ENCODE peak calls at places on chromosome X, in four cellular contexts. S is Peyer's patch; I is central memory CD8-positive, alpha-beta T cell; T is T-cell. H is an unnamed sample.

GRCh38 chrX:15816886-15817285 is 26.6 kb downstream of the ZRSR2 start:
- DNase-seq in S (no peak), I (no peak), T (peak), H (peak)

GRCh38 chrX:103780701-103781402 is 4.2 kb downstream of the PLP1 start:
- DNase-seq in S (no peak), I (no peak), T (no peak), H (no peak)

GRCh38 chrX:143462696-143463095 is 54.6 kb downstream of the SPANXN3 start:
- DNase-seq in S (no peak), I (no peak), T (no peak), H (no peak)

GRCh38 chrX:45164021-45164621 is 36.6 kb downstream of the DIPK2B start:
- DNase-seq in S (no peak), I (no peak), T (no peak), H (no peak)

GRCh38 chrX:14964500-14964899 is 91.3 kb downstream of the MOSPD2 start:
- DNase-seq in S (no peak), I (no peak), T (no peak), H (no peak)

GRCh38 chrX:68238568-68238967 is 194.7 kb downstream of the OPHN1 start:
- DNase-seq in S (no peak), I (no peak), T (no peak), H (no peak)

GRCh38 chrX:69361286-69361926 is 142.7 kb upstream of the NALF2 start:
- DNase-seq in S (no peak), I (no peak), T (no peak), H (no peak)

GRCh38 chrX:9874483-9874882 is 88.3 kb downstream of the SHROOM2 start:
- DNase-seq in S (no peak), I (no peak), T (no peak), H (no peak)

GRCh38 chrX:37993857-37994619 is 12.3 kb upstream of the SYTL5 start:
- DNase-seq in S (peak), I (no peak), T (no peak), H (no peak)

GRCh38 chrX:152929898-152930297 is 32.0 kb downstream of the ZNF185 start:
- DNase-seq in S (no peak), I (no peak), T (no peak), H (no peak)

GRCh38 chrX:45699158-45699557 is 498.5 kb upstream of the DIPK2B start:
- DNase-seq in S (no peak), I (no peak), T (no peak), H (no peak)

GRCh38 chrX:10064736-10065135 is 92.0 kb upstream of the CLCN4 start:
- DNase-seq in S (no peak), I (no peak), T (no peak), H (no peak)

GRCh38 chrX:71067727-71068051 is 445 bp downstream of the SNX12 start:
- DNase-seq in S (no peak), I (no peak), T (no peak), H (no peak)

GRCh38 chrX:130625381-130625780 is 223.6 kb downstream of the RBMX2 start:
- DNase-seq in S (no peak), I (no peak), T (no peak), H (no peak)

GRCh38 chrX:115940888-115941332 is 229.6 kb upstream of the AGTR2 start:
- DNase-seq in S (no peak), I (no peak), T (peak), H (peak)

GRCh38 chrX:110022555-110023448 is 19.9 kb downstream of the TMEM164 start:
- DNase-seq in S (no peak), I (no peak), T (no peak), H (no peak)

GRCh38 chrX:94492541-94492940 is 818.5 kb downstream of the FAM133A start:
- DNase-seq in S (no peak), I (no peak), T (no peak), H (no peak)

GRCh38 chrX:122421434-122422121 is 762.5 kb upstream of the GRIA3 start:
- DNase-seq in S (no peak), I (no peak), T (no peak), H (no peak)

GRCh38 chrX:87299563-87300160 is 217.9 kb upstream of the KLHL4 start:
- DNase-seq in S (no peak), I (no peak), T (no peak), H (no peak)

GRCh38 chrX:117989512-117989911 is 127.1 kb downstream of the KLHL13 start:
- DNase-seq in S (no peak), I (no peak), T (no peak), H (no peak)

GRCh38 chrX:101411984-101412383 is 4.0 kb downstream of the HNRNPH2 start:
- DNase-seq in S (no peak), I (no peak), T (no peak), H (no peak)

GRCh38 chrX:38061335-38061734 is 55.0 kb downstream of the SYTL5 start:
- DNase-seq in S (no peak), I (no peak), T (no peak), H (no peak)

GRCh38 chrX:18995216-18995615 is 11.3 kb upstream of the PHKA2 start:
- DNase-seq in S (no peak), I (no peak), T (no peak), H (no peak)

GRCh38 chrX:48540015-48540350 is 469 bp downstream of the TBC1D25 start:
- DNase-seq in S (no peak), I (peak), T (peak), H (peak)

GRCh38 chrX:154742623-154743022 is 8.3 kb downstream of the GAB3 start:
- DNase-seq in S (no peak), I (no peak), T (no peak), H (no peak)

H was measured in T follicular helper cell.